ENCODE peak calls at places on chromosomes 6 and 20, in four cellular contexts. M is K562, J is GM12878, S is HL-60. T is an unnamed sample.

GRCh38 chr6:136893187-136893586 is 28.9 kb upstream of the SLC35D3 start:
- DNase-seq in M (no peak), J (no peak), S (no peak), T (no peak)

GRCh38 chr6:157667211-157668033 is 155.6 kb upstream of the SNX9 start:
- DNase-seq in M (peak), J (peak), S (peak), T (peak)

GRCh38 chr20:11891081-11891826 is 26.4 kb upstream of the BTBD3 start:
- DNase-seq in M (peak), J (no peak), S (peak), T (peak)

GRCh38 chr6:1724124-1724523 is 114.4 kb downstream of the FOXC1 start:
- DNase-seq in M (no peak), J (no peak), S (no peak), T (no peak)

GRCh38 chr6:27213544-27214125 is 33.9 kb upstream of the PRSS16 start:
- DNase-seq in M (peak), J (no peak), S (no peak), T (no peak)

GRCh38 chr20:16368645-16369292 is 204.5 kb downstream of the KIF16B start:
- DNase-seq in M (no peak), J (no peak), S (no peak), T (no peak)

GRCh38 chr20:50678213-50678898 is 13.0 kb downstream of the RIPOR3 start:
- DNase-seq in M (no peak), J (no peak), S (no peak), T (no peak)

GRCh38 chr6:53197553-53197952 is 48.9 kb upstream of the GCM1 start:
- DNase-seq in M (no peak), J (no peak), S (no peak), T (no peak)

GRCh38 chr6:155155787-155156447 is 107.9 kb upstream of the CLDN20 start:
- DNase-seq in M (no peak), J (no peak), S (no peak), T (no peak)

GRCh38 chr6:14831922-14832321 is 413.9 kb upstream of the JARID2 start:
- DNase-seq in M (no peak), J (no peak), S (no peak), T (no peak)

GRCh38 chr6:149750136-149750609 is 632 bp downstream of the PCMT1 start:
- DNase-seq in M (peak), J (no peak), S (peak), T (peak)

GRCh38 chr6:43733471-43734293 is 36.3 kb upstream of the VEGFA start:
- DNase-seq in M (no peak), J (peak), S (no peak), T (no peak)

GRCh38 chr6:1286972-1287600 is 24.8 kb upstream of the FOXQ1 start:
- DNase-seq in M (no peak), J (no peak), S (peak), T (no peak)

GRCh38 chr6:64012351-64013060 is 376.9 kb downstream of the PHF3 start:
- DNase-seq in M (no peak), J (no peak), S (no peak), T (no peak)

GRCh38 chr6:74320076-74320475 is 624.1 kb downstream of the CD109 start:
- DNase-seq in M (no peak), J (no peak), S (no peak), T (no peak)

GRCh38 chr6:108989700-108990099 is 104.9 kb downstream of the SESN1 start:
- DNase-seq in M (no peak), J (no peak), S (no peak), T (no peak)

GRCh38 chr6:115830895-115831294 is 229.8 kb downstream of the FRK start:
- DNase-seq in M (no peak), J (no peak), S (no peak), T (no peak)

GRCh38 chr6:52672422-52673025 is 1.6 kb downstream of the TMEM14A start:
- DNase-seq in M (peak), J (no peak), S (no peak), T (no peak)

GRCh38 chr20:35297740-35298139 is 5.5 kb upstream of the FAM83C start:
- DNase-seq in M (no peak), J (no peak), S (no peak), T (no peak)

GRCh38 chr6:57173886-57174510 is 1.9 kb downstream of the BAG2 start:
- DNase-seq in M (no peak), J (no peak), S (no peak), T (no peak)

GRCh38 chr6:108831104-108831503 is 17.1 kb upstream of the ARMC2 start:
- DNase-seq in M (no peak), J (no peak), S (no peak), T (no peak)

GRCh38 chr6:15557174-15557573 is 105.7 kb downstream of the DTNBP1 start:
- DNase-seq in M (no peak), J (no peak), S (no peak), T (no peak)

GRCh38 chr6:88220493-88220892 is 54.3 kb upstream of the CNR1 start:
- DNase-seq in M (peak), J (no peak), S (no peak), T (no peak)

GRCh38 chr20:37376324-37376723 is 30.4 kb downstream of the SRC start:
- DNase-seq in M (no peak), J (no peak), S (no peak), T (no peak)

GRCh38 chr20:3010985-3011723 is 32.3 kb upstream of the GNRH2 start:
- DNase-seq in M (no peak), J (no peak), S (no peak), T (no peak)

GRCh38 chr6:157893238-157893637 is 70.2 kb downstream of the SNX9 start:
- DNase-seq in M (no peak), J (no peak), S (no peak), T (no peak)

GRCh38 chr6:93418113-93418447 is 1.3 kb downstream of the EPHA7 start:
- DNase-seq in M (no peak), J (no peak), S (no peak), T (no peak)

GRCh38 chr6:166934174-166934573 is 22.2 kb downstream of the RNASET2 start:
- DNase-seq in M (no peak), J (no peak), S (no peak), T (no peak)

GRCh38 chr6:77678048-77678447 is 25.2 kb downstream of the MEI4 start:
- DNase-seq in M (no peak), J (no peak), S (no peak), T (no peak)

GRCh38 chr6:80338201-80338836 is 231.8 kb downstream of the BCKDHB start:
- DNase-seq in M (peak), J (no peak), S (peak), T (no peak)

GRCh38 chr6:151044465-151045441 is 179.3 kb downstream of the MTHFD1L start:
- DNase-seq in M (no peak), J (no peak), S (no peak), T (peak)

GRCh38 chr6:170086639-170087420 is 204.0 kb downstream of the DLL1 start:
- DNase-seq in M (no peak), J (no peak), S (no peak), T (no peak)

GRCh38 chr20:53660078-53660909 is 66.7 kb upstream of the ZNF217 start:
- DNase-seq in M (no peak), J (no peak), S (no peak), T (no peak)

GRCh38 chr20:50572922-50573777 is 63.0 kb downstream of the PTPN1 start:
- DNase-seq in M (no peak), J (no peak), S (no peak), T (no peak)

GRCh38 chr6:25603251-25603650 is 48.8 kb upstream of the SCGN start:
- DNase-seq in M (no peak), J (no peak), S (no peak), T (no peak)
- TF ChIP-seq SPI1 in M (no peak), J (no peak), S (no peak), T (no peak)

DNA sequence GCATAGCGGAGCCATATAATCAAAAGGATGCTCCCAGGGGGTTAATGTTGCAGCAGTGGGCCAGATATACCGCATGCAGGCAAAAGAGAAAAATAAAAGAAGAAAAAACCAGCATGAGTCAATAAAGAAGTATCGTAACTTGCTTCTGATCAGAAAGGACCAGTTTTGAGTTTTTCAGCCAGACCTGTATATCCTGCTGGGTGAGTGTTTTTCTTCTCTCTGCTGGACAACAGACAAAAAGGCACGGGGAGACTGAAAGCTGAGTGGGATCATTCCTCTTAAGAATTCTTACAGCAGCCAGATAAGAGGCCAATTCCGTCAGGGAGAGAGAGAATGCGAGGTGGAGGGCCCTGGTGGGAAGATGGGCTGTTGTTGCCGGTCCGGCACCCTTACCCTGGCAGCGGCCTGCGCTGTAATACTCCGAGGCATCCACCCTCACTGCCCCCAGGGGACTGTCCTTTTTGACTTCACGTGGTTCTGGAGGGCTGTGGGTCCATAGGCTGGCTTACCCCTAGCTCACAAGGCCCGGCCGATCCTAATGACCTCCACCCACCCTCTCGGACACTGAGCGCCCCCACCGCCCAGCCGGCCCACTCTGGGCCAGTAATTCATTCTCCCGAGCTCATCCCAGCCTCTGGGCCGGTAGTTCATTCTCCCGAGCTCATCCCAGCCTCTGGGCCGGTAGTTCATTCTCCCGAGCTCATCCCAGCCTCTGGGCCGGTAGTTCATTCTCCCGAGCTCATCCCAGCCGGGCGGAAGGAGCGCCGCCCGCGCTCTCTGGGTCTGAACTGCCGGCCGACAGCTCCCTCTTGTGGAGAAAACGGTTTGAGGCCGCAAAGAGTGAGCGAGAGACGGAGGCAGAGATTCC is 118.4 kb upstream of the SIRPA start:
- DNase-seq in M (peak), J (peak), S (peak), T (peak)
- TF ChIP-seq POLR2AphosphoS5 in M (no peak), J (no peak), S (no peak), T (no peak)

GRCh38 chr20:21166801-21167200 is 40.9 kb downstream of the KIZ start:
- DNase-seq in M (no peak), J (no peak), S (no peak), T (no peak)
- TF ChIP-seq SPI1 in M (no peak), J (no peak), S (no peak), T (no peak)

GRCh38 chr6:36113049-36113448 is 17.3 kb upstream of the MAPK13 start:
- DNase-seq in M (no peak), J (no peak), S (no peak), T (no peak)

GRCh38 chr6:36111526-36111925 is 18.8 kb upstream of the MAPK13 start:
- DNase-seq in M (no peak), J (no peak), S (no peak), T (no peak)

GRCh38 chr6:36110053-36110452 is 20.3 kb upstream of the MAPK13 start:
- DNase-seq in M (no peak), J (no peak), S (no peak), T (no peak)

GRCh38 chr6:36110863-36111262 is 19.4 kb upstream of the MAPK13 start:
- DNase-seq in M (no peak), J (no peak), S (no peak), T (no peak)

DNA sequence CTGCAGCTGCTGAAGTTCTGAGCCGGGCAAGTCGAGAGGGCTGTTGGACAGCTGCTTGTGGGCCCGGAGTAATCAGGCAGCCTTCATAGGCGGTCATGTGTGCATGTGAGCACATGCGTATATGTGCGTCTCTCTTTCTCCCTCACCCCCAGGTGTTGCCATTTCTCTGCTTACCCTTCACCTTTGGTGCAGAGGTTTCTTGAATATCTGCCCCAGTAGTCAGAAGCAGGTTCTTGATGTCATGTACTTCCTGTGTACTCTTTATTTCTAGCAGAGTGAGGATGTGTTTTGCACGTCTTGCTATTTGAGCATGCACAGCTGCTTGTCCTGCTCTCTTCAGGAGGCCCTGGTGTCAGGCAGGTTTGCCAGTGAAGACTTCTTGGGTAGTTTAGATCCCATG is 21.2 kb upstream of the MAPK13 start:
- DNase-seq in M (no peak), J (no peak), S (no peak), T (no peak)
- TF ChIP-seq POLR2AphosphoS5 in M (no peak), J (no peak), S (no peak), T (no peak)

DNA sequence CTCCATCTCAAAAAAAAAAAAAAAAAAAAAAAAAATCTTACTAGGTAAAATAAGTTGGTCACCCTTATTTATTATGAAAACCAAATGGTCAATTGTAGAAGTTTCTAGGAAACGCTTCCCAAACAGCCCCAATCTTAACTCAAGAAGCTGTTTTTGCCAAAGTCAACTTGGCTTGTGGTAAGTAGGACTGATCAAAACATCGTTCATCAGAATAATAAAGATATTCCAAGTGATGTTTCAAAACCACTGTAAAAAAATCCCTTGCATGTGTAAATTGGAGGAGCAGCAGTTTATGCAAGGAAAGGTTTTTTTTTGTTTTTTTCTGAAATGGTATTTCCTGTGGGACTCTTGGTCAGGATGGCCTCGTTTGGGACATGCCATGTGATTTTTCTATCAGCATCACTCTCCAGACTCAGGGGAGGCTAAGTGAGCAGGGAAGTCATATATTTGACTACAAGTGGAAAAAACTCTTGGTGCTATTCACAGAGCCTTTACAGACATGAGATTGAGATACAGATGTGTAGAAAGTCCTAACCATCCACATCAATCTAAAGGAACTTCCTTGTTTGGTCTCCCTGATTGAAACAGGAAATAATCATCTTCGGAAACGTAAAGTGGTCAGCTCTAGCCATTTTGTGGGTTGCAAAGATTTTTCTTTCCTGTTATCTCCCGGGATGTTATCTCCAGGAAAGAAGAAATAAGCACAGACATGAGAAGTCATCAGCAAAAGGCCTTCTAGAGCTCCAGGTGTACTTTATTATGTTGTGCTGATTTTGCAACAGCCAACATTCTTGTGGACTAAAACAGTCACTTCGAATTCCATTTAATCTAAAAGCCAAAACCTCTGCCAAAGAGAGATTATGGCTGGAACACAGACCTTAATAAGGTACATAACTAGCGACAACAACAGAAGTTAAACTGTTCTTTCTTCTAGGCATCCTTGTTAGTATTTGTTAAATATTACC is 177.8 kb downstream of the EDN1 start:
- DNase-seq in M (no peak), J (no peak), S (no peak), T (no peak)
- TF ChIP-seq SPI1 in M (no peak), J (no peak), S (no peak), T (no peak)

GRCh38 chr6:30801950-30802349 is 57.6 kb upstream of the IER3 start:
- DNase-seq in M (no peak), J (no peak), S (no peak), T (no peak)
- TF ChIP-seq POLR2AphosphoS5 in M (no peak), J (no peak), S (no peak), T (no peak)

GRCh38 chr20:59043698-59044097 is 1.1 kb upstream of the PRELID3B start:
- DNase-seq in M (no peak), J (no peak), S (no peak), T (no peak)
- TF ChIP-seq SPI1 in M (no peak), J (no peak), S (no peak), T (no peak)

T was measured in GM12891.